ENCODE peak calls at places on chromosome 7, in four cellular contexts. X is memory B cell; O is stimulated activated CD4-positive, alpha-beta T cell treated with anti-CD3 and anti-CD28 coated beads, Interleukin-1b, Interleukin-23, amount 100 ng/mL, for 24 hours; M is mesenteric fat pad. W is an unnamed sample.

GRCh38 chr7:150568714-150569113 is 1.5 kb downstream of the GIMAP4 start:
- DNase-seq in X (no peak), O (no peak), M (no peak), W (no peak)

GRCh38 chr7:74657692-74658170 is at the start of gene GTF2I:
- DNase-seq in X (peak), O (no peak), M (no peak), W (no peak)

GRCh38 chr7:2478387-2478760 is 2.2 kb upstream of the GRIFIN start:
- DNase-seq in X (no peak), O (no peak), M (no peak), W (no peak)

GRCh38 chr7:226281-226882 is 34.0 kb downstream of the FAM20C start:
- DNase-seq in X (no peak), O (no peak), M (no peak), W (no peak)

GRCh38 chr7:139648941-139649425 is 125.5 kb downstream of the CLEC2L start:
- DNase-seq in X (no peak), O (no peak), M (no peak), W (no peak)

GRCh38 chr7:44978511-44979366 is at the start of gene MYO1G:
- DNase-seq in X (peak), O (no peak), M (peak), W (no peak)

GRCh38 chr7:4552985-4553384 is 129.1 kb upstream of the FOXK1 start:
- DNase-seq in X (no peak), O (no peak), M (no peak), W (no peak)

GRCh38 chr7:3438352-3438751 is 137.3 kb downstream of the SDK1 start:
- DNase-seq in X (no peak), O (no peak), M (no peak), W (no peak)

GRCh38 chr7:139094596-139094995 is 14.9 kb downstream of the ZC3HAV1 start:
- DNase-seq in X (no peak), O (no peak), M (no peak), W (no peak)

W was measured in caudate nucleus.